ENCODE peak calls at places on chromosome 18, in seven cellular contexts. P is H9, J is IMR-90, B is H1, D is trophoblast cell, Y is mesenchymal stem cell, A is mesendoderm. V is an unnamed sample.

GRCh38 chr18:6578686-6579085 is 150.8 kb upstream of the ARHGAP28 start:
- DNase-seq in B (no peak), Y (no peak), J (no peak), D (no peak), A (peak; percentile 64), P (no peak), V (no peak)

GRCh38 chr18:22169011-22169888 is at the start of gene GATA6:
- DNase-seq in A (peak; percentile 98), Y (peak; percentile 93), B (peak; percentile 87), J (peak; percentile 91), P (peak; percentile 90), D (peak; percentile 94), V (peak; percentile 73)

GRCh38 chr18:50636366-50637057 is 76.6 kb downstream of the MAPK4 start:
- DNase-seq in P (no peak), Y (no peak), J (no peak), B (no peak), A (no peak), D (no peak), V (no peak)

GRCh38 chr18:21179590-21180220 is 62.3 kb upstream of the GREB1L start:
- DNase-seq in D (peak; percentile 32), J (peak; percentile 73), Y (peak; percentile 68), B (peak; percentile 62), P (peak; percentile 57), A (peak; percentile 73), V (peak; percentile 63)

GRCh38 chr18:1034971-1035370 is 130.3 kb downstream of the ADCYAP1 start:
- DNase-seq in J (no peak), Y (no peak), B (no peak), A (no peak), P (no peak), D (no peak), V (no peak)

GRCh38 chr18:79697976-79698375 is 18.4 kb downstream of the CTDP1 start:
- DNase-seq in Y (no peak), D (no peak), B (no peak), A (no peak), J (no peak), P (no peak), V (no peak)

GRCh38 chr18:22233271-22233670 is 63.9 kb downstream of the GATA6 start:
- DNase-seq in D (no peak), Y (no peak), B (no peak), J (no peak), P (no peak), A (no peak), V (no peak)

GRCh38 chr18:76658627-76659026 is 163.6 kb upstream of the ZNF516 start:
- DNase-seq in Y (no peak), J (no peak), A (peak; percentile 77), D (no peak), P (peak; percentile 81), B (peak; percentile 83), V (peak; percentile 51)

GRCh38 chr18:60232541-60232940 is 140.0 kb downstream of the MC4R start:
- DNase-seq in P (no peak), A (peak; percentile 74), B (no peak), J (peak; percentile 73), Y (peak; percentile 51), D (peak; percentile 57), V (no peak)

GRCh38 chr18:45997689-45998088 is 30.6 kb upstream of the EPG5 start:
- DNase-seq in D (no peak), B (no peak), A (peak; percentile 36), P (no peak), J (no peak), Y (no peak), V (no peak)

GRCh38 chr18:22591231-22591630 is 173.5 kb upstream of the CTAGE1 start:
- DNase-seq in B (no peak), P (no peak), J (peak; percentile 62), A (no peak), D (no peak), Y (no peak), V (no peak)

GRCh38 chr18:79805926-79806487 is 8.3 kb downstream of the KCNG2 start:
- DNase-seq in Y (no peak), B (no peak), P (no peak), J (no peak), D (no peak), A (no peak), V (no peak)

GRCh38 chr18:47054369-47054768 is 18.9 kb upstream of the ELOA2 start:
- DNase-seq in B (no peak), P (no peak), A (no peak), D (no peak), J (no peak), Y (no peak), V (no peak)

GRCh38 chr18:22309191-22309590 is 108.5 kb downstream of the CTAGE1 start:
- DNase-seq in Y (no peak), P (no peak), J (peak; percentile 85), D (peak; percentile 7), A (no peak), B (no peak), V (no peak)

GRCh38 chr18:24659837-24660720 is 199.6 kb downstream of the HRH4 start:
- DNase-seq in Y (no peak), A (no peak), B (no peak), P (no peak), J (peak; percentile 18), D (no peak), V (no peak)

GRCh38 chr18:44852818-44853217 is 172.1 kb downstream of the SETBP1 start:
- DNase-seq in A (no peak), B (no peak), P (no peak), D (no peak), Y (peak; percentile 17), J (peak; percentile 1), V (no peak)

GRCh38 chr18:55290898-55291297 is 297.1 kb downstream of the TCF4 start:
- DNase-seq in D (no peak), P (no peak), Y (peak; percentile 68), J (peak; percentile 29), B (no peak), A (peak; percentile 71), V (no peak)

GRCh38 chr18:22694954-22695353 is 238.2 kb upstream of the RBBP8 start:
- DNase-seq in B (no peak), J (peak; percentile 98), Y (peak; percentile 97), D (peak; percentile 84), P (peak; percentile 61), A (peak; percentile 74), V (no peak)

GRCh38 chr18:35526476-35527120 is 28.8 kb upstream of the INO80C start:
- DNase-seq in J (no peak), Y (peak; percentile 58), A (peak; percentile 54), B (no peak), P (no peak), D (no peak), V (no peak)

GRCh38 chr18:79948719-79949411 is 2.6 kb downstream of the SLC66A2 start:
- DNase-seq in A (no peak), D (no peak), B (no peak), P (peak; percentile 15), Y (no peak), J (no peak), V (no peak)

GRCh38 chr18:22180722-22181121 is 11.3 kb downstream of the GATA6 start:
- DNase-seq in J (no peak), Y (no peak), A (no peak), D (no peak), B (no peak), P (no peak), V (no peak)

DNA sequence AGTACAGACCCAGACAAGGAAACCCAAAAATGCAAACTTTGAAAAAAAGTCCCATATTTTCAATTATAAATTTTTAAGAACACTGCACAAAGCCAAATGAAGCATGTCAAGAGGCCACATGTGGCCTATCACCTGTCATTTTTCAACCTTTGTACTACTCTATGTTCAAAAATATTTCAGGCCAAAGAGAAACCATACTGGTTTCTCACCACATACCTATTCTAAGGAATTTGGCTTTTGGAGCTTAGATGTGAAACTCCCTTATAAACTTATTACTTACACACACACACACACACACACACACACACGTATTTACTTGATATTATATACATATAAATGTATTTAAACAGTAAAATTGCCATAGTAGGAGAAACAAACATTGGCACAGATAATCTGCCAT is 338.7 kb downstream of the TXNL1 start:
- DNase-seq in P (no peak), A (no peak), B (no peak), D (no peak), J (no peak), Y (no peak), V (no peak)
- H3K27ac ChIP-seq in P (no peak overlapping the region), A (no peak overlapping the region), B (no peak overlapping the region), D (no peak overlapping the region), J (no peak overlapping the region), Y (no peak overlapping the region), V (no peak overlapping the region)

GRCh38 chr18:66508937-66509336 is 95.0 kb downstream of the CDH19 start:
- DNase-seq in P (no peak), B (no peak), A (no peak), J (no peak), Y (no peak), D (no peak), V (no peak)

GRCh38 chr18:66510357-66511027 is 93.4 kb downstream of the CDH19 start:
- DNase-seq in B (no peak), J (no peak), A (no peak), P (no peak), Y (no peak), D (no peak), V (no peak)

GRCh38 chr18:66511810-66512209 is 92.1 kb downstream of the CDH19 start:
- DNase-seq in J (no peak), Y (peak; percentile 27), A (peak; percentile 32), D (no peak), P (no peak), B (no peak), V (no peak)

DNA sequence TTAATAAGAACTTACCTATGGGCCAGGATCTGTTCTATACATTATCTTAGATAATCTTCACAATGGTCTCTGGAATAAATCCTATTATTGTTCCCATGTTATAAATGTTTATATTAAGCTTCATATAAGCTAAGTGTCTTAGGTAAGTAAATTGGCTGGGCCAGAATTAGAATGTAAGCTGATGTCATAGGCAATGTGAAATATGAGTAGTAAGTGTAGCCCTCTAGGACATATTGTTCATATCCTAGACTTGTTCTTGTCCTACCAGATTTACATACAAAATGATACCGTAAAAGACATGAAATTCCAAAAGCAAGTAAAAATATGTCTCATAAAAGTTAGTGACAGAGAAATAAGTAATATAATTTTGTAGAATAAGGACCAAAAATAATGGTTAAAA is 89.9 kb downstream of the CDH19 start:
- DNase-seq in D (no peak), B (no peak), Y (no peak), A (no peak), J (no peak), P (no peak), V (no peak)
- H3K18ac ChIP-seq in D (no peak overlapping the region), B (no peak overlapping the region), Y (no peak overlapping the region), A (no peak overlapping the region), J (no peak overlapping the region), P (no peak overlapping the region), V (no peak overlapping the region)

GRCh38 chr18:66553824-66554223 is 50.1 kb downstream of the CDH19 start:
- DNase-seq in B (no peak), Y (peak; percentile 30), D (no peak), A (no peak), P (no peak), J (no peak), V (no peak)

GRCh38 chr18:66548747-66549146 is 55.1 kb downstream of the CDH19 start:
- DNase-seq in B (no peak), P (no peak), J (no peak), Y (no peak), A (peak; percentile 66), D (no peak), V (no peak)
- H2BK5ac ChIP-seq in B (no peak overlapping the region), P (no peak overlapping the region), J (no peak overlapping the region), Y (no peak overlapping the region), A (no peak overlapping the region), D (no peak overlapping the region), V (no peak overlapping the region)

DNA sequence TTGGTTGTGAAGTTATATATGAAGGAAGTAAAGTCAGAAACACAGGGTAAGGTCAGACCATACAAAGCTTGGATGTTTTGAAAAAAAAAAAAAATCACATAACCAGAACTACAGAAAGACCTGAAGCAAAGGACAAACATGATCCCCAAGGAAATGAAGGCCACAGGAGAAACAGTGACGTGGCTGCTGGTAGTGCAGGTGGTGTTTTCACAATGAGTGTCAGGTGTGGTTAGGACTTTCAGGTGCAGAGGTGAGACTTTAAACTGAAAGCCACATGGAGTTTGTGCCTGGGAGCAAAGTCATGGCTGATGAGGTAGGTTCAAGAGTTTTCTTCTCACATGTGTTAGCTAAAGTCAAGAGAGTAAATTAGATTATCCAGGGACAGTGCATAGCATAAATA is 270.7 kb downstream of the PIEZO2 start:
- DNase-seq in B (no peak), J (no peak), D (peak; percentile 49), P (no peak), A (no peak), Y (no peak), V (no peak)
- H3K27ac ChIP-seq in B (no peak overlapping the region), J (no peak overlapping the region), D (no peak overlapping the region), P (no peak overlapping the region), A (no peak overlapping the region), Y (no peak overlapping the region), V (no peak overlapping the region)

V was measured in neuronal stem cell.